ENCODE peak calls at places on chromosome 19, in five cellular contexts. H is HS-5; G is T-cell; P is AG09319; R is stimulated activated CD4-positive, alpha-beta T cell treated with anti-CD3 and anti-CD28 coated beads, Interleukin-1b, Interleukin-23, amount 100 ng/mL, for 1 hour. K is an unnamed sample.

GRCh38 chr19:56132316-56132822 is 8.7 kb upstream of the ZNF444 start:
- DNase-seq in H (no peak), G (no peak), P (peak), R (no peak), K (no peak)

GRCh38 chr19:30567535-30568232 is 195.5 kb downstream of the ZNF536 start:
- DNase-seq in H (no peak), G (no peak), P (no peak), R (no peak), K (no peak)

GRCh38 chr19:31350693-31351211 is 1.5 kb upstream of the TSHZ3 start:
- DNase-seq in H (no peak), G (no peak), P (no peak), R (no peak), K (no peak)

GRCh38 chr19:2016041-2016807 is 710 bp upstream of the BTBD2 start:
- DNase-seq in H (peak), G (peak), P (peak), R (no peak), K (no peak)

GRCh38 chr19:954672-955494 is 29.0 kb downstream of the ARID3A start:
- DNase-seq in H (no peak), G (no peak), P (no peak), R (no peak), K (no peak)

GRCh38 chr19:6012416-6013170 is 34.7 kb upstream of the RANBP3 start:
- DNase-seq in H (no peak), G (no peak), P (no peak), R (no peak), K (no peak)

GRCh38 chr19:40682431-40682964 is 8.0 kb downstream of the NUMBL start:
- DNase-seq in H (no peak), G (no peak), P (no peak), R (no peak), K (no peak)

GRCh38 chr19:33868821-33869412 is 72.2 kb downstream of the KCTD15 start:
- DNase-seq in H (no peak), G (no peak), P (no peak), R (no peak), K (no peak)